ENCODE peak calls at places on chromosomes 2 and 18, in four cellular contexts. H is AG10803, J is colonic mucosa, C is WERI-Rb-1. O is an unnamed sample.

GRCh38 chr2:231410293-231411004 is 14.9 kb downstream of the B3GNT7 start:
- DNase-seq in H (no peak), J (no peak), C (peak; percentile 28), O (no peak)

GRCh38 chr2:98669675-98670074 is 61.3 kb downstream of the MGAT4A start:
- DNase-seq in H (no peak), J (no peak), C (no peak), O (no peak)

GRCh38 chr2:5673148-5673860 is 18.9 kb upstream of the SOX11 start:
- DNase-seq in H (no peak), J (no peak), C (peak; percentile 76), O (no peak)

GRCh38 chr2:141666191-141666590 is 464.6 kb downstream of the LRP1B start:
- DNase-seq in H (no peak), J (no peak), C (no peak), O (no peak)

GRCh38 chr2:179538406-179538805 is 273.8 kb upstream of the SESTD1 start:
- DNase-seq in H (no peak), J (no peak), C (no peak), O (no peak)

GRCh38 chr2:31138037-31138962 is at the start of gene GALNT14:
- DNase-seq in H (peak; percentile 20), J (peak; percentile 30), C (peak; percentile 87), O (peak; percentile 35)

GRCh38 chr2:12035029-12035720 is 288.7 kb downstream of the LPIN1 start:
- DNase-seq in H (peak; percentile 68), J (no peak), C (no peak), O (no peak)

GRCh38 chr2:20450201-20451108 is 3.6 kb downstream of the RHOB start:
- DNase-seq in H (peak; percentile 93), J (peak; percentile 34), C (peak; percentile 79), O (no peak)

GRCh38 chr18:57802166-57802868 is 798 bp downstream of the ATP8B1 start:
- DNase-seq in H (no peak), J (no peak), C (no peak), O (no peak)

GRCh38 chr18:74261053-74261452 is 30.7 kb downstream of the CYB5A start:
- DNase-seq in H (no peak), J (no peak), C (no peak), O (no peak)

GRCh38 chr2:136238214-136238551 is 120.2 kb upstream of the CXCR4 start:
- DNase-seq in H (peak; percentile 15), J (no peak), C (no peak), O (no peak)

GRCh38 chr2:30165617-30166016 is 18.8 kb downstream of the YPEL5 start:
- DNase-seq in H (no peak), J (no peak), C (no peak), O (no peak)

GRCh38 chr18:79819064-79819725 is 21.5 kb downstream of the KCNG2 start:
- DNase-seq in H (no peak), J (peak; percentile 15), C (no peak), O (no peak)

GRCh38 chr2:68284896-68285295 is 32.6 kb upstream of the PPP3R1 start:
- DNase-seq in H (peak; percentile 89), J (peak; percentile 31), C (no peak), O (no peak)

GRCh38 chr2:186884585-186884984 is 35.6 kb upstream of the ZSWIM2 start:
- DNase-seq in H (no peak), J (no peak), C (no peak), O (no peak)

GRCh38 chr2:165432234-165432966 is 37.1 kb upstream of the CSRNP3 start:
- DNase-seq in H (no peak), J (no peak), C (no peak), O (no peak)

GRCh38 chr2:165155152-165155551 is 48.7 kb downstream of the SCN3A start:
- DNase-seq in H (no peak), J (no peak), C (no peak), O (no peak)

GRCh38 chr2:23480991-23481797 is 96.2 kb downstream of the KLHL29 start:
- DNase-seq in H (peak; percentile 86), J (no peak), C (no peak), O (no peak)

GRCh38 chr2:176531608-176532007 is 262.4 kb downstream of the MTX2 start:
- DNase-seq in H (no peak), J (no peak), C (no peak), O (no peak)

GRCh38 chr2:219327719-219328118 is 4.8 kb downstream of the RESP18 start:
- DNase-seq in H (no peak), J (no peak), C (peak; percentile 88), O (no peak)

GRCh38 chr2:112181571-112182290 is 43.5 kb downstream of the FBLN7 start:
- DNase-seq in H (no peak), J (no peak), C (no peak), O (no peak)

GRCh38 chr2:28364611-28365010 is 28.0 kb upstream of the FOSL2 start:
- DNase-seq in H (peak; percentile 31), J (no peak), C (no peak), O (no peak)

GRCh38 chr18:2902327-2902726 is 55.5 kb downstream of the EMILIN2 start:
- DNase-seq in H (no peak), J (no peak), C (no peak), O (no peak)

GRCh38 chr2:200156140-200156858 is 150.2 kb upstream of the SPATS2L start:
- DNase-seq in H (peak; percentile 80), J (no peak), C (no peak), O (no peak)

GRCh38 chr18:54607213-54607934 is 16.3 kb downstream of the DYNAP start:
- DNase-seq in H (peak; percentile 1), J (peak; percentile 38), C (no peak), O (no peak)

GRCh38 chr18:13222371-13223281 is 4.1 kb downstream of the LDLRAD4 start:
- DNase-seq in H (peak; percentile 67), J (peak; percentile 83), C (no peak), O (no peak)

GRCh38 chr2:196597531-196597930 is 42.0 kb upstream of the CCDC150 start:
- DNase-seq in H (no peak), J (no peak), C (no peak), O (no peak)

GRCh38 chr18:74456409-74457042 is 582 bp downstream of the DIPK1C start:
- DNase-seq in H (no peak), J (no peak), C (no peak), O (no peak)

GRCh38 chr2:227876536-227876882 is 5.1 kb downstream of the DAW1 start:
- DNase-seq in H (no peak), J (no peak), C (no peak), O (no peak)

GRCh38 chr2:74199871-74200305 is 1.5 kb downstream of the MTHFD2 start:
- DNase-seq in H (peak; percentile 20), J (no peak), C (no peak), O (no peak)

GRCh38 chr18:57480724-57481123 is 45.5 kb downstream of the ONECUT2 start:
- DNase-seq in H (no peak), J (no peak), C (no peak), O (no peak)

GRCh38 chr18:35457140-35457704 is 40.5 kb downstream of the INO80C start:
- DNase-seq in H (no peak), J (no peak), C (no peak), O (no peak)

GRCh38 chr2:169452080-169452479 is 27.2 kb upstream of the BBS5 start:
- DNase-seq in H (peak; percentile 39), J (no peak), C (peak; percentile 29), O (peak; percentile 34)

GRCh38 chr2:101151141-101151858 is at the start of gene TBC1D8:
- DNase-seq in H (peak; percentile 71), J (peak; percentile 90), C (peak; percentile 92), O (peak; percentile 79)

GRCh38 chr2:71277536-71278103 is 50.7 kb upstream of the PAIP2B start:
- DNase-seq in H (peak; percentile 20), J (peak; percentile 37), C (peak; percentile 88), O (peak; percentile 6)
- H3K4me3 ChIP-seq in H (peak overlapping the region; percentile 77), J (peak overlapping the region; percentile 64), C (peak overlapping the region; percentile 72), O (no peak overlapping the region)

GRCh38 chr2:64807417-64807816 is 153.7 kb upstream of the SERTAD2 start:
- DNase-seq in H (peak; percentile 99), J (no peak), C (no peak), O (peak; percentile 58)
- TF ChIP-seq CTCF in H (peak; percentile 34), J (no peak), C (no peak), O (no peak)

GRCh38 chr18:37254256-37254880 is 311.2 kb downstream of the CELF4 start:
- DNase-seq in H (no peak), J (no peak), C (no peak), O (no peak)
- H3K4me3 ChIP-seq in H (no peak overlapping the region), J (peak overlapping the region; percentile 19), C (peak overlapping the region; percentile 35), O (no peak overlapping the region)

GRCh38 chr18:71374294-71374693 is 1085.4 kb downstream of the SOCS6 start:
- DNase-seq in H (no peak), J (no peak), C (no peak), O (no peak)
- TF ChIP-seq CTCF in H (no peak), J (no peak), C (no peak), O (no peak)

GRCh38 chr2:239073745-239074530 is 226.1 kb downstream of the TWIST2 start:
- DNase-seq in H (no peak), J (no peak), C (no peak), O (no peak)
- H3K4me3 ChIP-seq in H (no peak overlapping the region), J (no peak overlapping the region), C (no peak overlapping the region), O (no peak overlapping the region)

GRCh38 chr18:46378864-46379207 is 274.7 kb downstream of the HAUS1 start:
- DNase-seq in H (no peak), J (no peak), C (no peak), O (no peak)

GRCh38 chr18:46377557-46377956 is 273.4 kb downstream of the HAUS1 start:
- DNase-seq in H (no peak), J (no peak), C (no peak), O (no peak)

GRCh38 chr18:46379323-46379950 is 275.3 kb downstream of the HAUS1 start:
- DNase-seq in H (no peak), J (no peak), C (no peak), O (no peak)

GRCh38 chr18:46374850-46375249 is 270.7 kb downstream of the HAUS1 start:
- DNase-seq in H (no peak), J (no peak), C (no peak), O (no peak)

DNA sequence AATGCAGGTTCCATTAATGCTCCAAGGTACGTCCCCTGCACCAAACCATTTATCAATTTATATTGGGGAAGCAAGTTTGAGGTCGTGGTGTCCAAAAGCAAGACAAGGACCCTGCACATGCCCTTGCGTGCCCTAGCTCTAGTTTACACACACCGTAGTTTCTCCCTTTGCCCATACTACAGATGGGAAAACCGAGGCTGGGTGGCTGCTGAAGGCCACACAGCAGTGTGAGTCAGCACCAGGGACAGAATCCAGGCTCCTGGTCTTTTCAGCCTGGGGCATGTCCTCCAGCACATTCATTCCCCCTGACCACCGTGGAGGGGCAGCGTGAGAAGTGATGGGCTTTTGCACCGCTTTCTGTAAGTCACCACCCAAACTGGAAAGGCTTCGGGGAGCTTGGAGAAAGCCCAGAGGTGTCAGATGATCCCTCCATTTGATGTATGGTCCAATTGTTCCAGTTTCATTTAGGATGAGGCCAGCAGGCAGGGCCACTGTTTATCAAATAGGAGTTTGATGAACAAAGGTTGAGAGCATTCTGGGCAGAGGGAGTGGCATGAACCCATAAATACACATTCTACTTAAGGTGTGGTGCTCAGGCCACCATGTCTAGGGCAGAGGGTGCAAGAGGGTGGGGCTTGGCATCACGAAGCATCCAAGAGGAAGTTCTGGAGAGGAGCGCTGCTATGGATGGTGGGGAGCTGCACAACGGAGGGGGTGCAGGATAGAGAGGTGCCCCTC is 274.1 kb downstream of the HAUS1 start:
- DNase-seq in H (no peak), J (no peak), C (no peak), O (no peak)
- TF ChIP-seq CTCF in H (no peak), J (no peak), C (no peak), O (no peak)

GRCh38 chr2:96699021-96699420 is 40.8 kb downstream of the LMAN2L start:
- DNase-seq in H (no peak), J (no peak), C (no peak), O (no peak)
- H3K4me3 ChIP-seq in H (no peak overlapping the region), J (no peak overlapping the region), C (no peak overlapping the region), O (no peak overlapping the region)